ENCODE peak calls at places on chromosomes 1 and 21, in seven cellular contexts. J is aorta, Q is sigmoid colon, P is NCI-H510A treated with DMSO at 0.1 percent for 48 hours, I is astrocyte of the hippocampus, V is neural crest cell, Z is activated T-helper 1 cell treated with Interleukin-2 at 50 U/mL for 16 hours. M is an unnamed sample.

GRCh38 chr1:2860476-2861142 is 59.1 kb upstream of the TTC34 start:
- DNase-seq in V (no peak), Q (no peak), Z (no peak), P (no peak), I (no peak), J (peak; percentile 42), M (no peak)

GRCh38 chr1:39735731-39736130 is 3.0 kb upstream of the PPIE start:
- DNase-seq in J (no peak), Z (no peak), I (peak; percentile 20), Q (no peak), V (no peak), P (no peak), M (peak; percentile 72)

GRCh38 chr1:110102081-110102480 is 10.2 kb upstream of the UBL4B start:
- DNase-seq in J (no peak), Z (no peak), Q (no peak), I (no peak), P (no peak), V (no peak), M (peak; percentile 24)

GRCh38 chr1:156075775-156076204 is 6.5 kb downstream of the MEX3A start:
- DNase-seq in Z (no peak), J (no peak), Q (no peak), V (no peak), I (no peak), P (no peak), M (no peak)

GRCh38 chr1:65141918-65142317 is 6.1 kb upstream of the AK4 start:
- DNase-seq in Z (no peak), I (no peak), P (no peak), J (no peak), Q (no peak), V (no peak), M (no peak)

GRCh38 chr21:20789696-20790095 is 208.5 kb upstream of the NCAM2 start:
- DNase-seq in I (no peak), V (no peak), P (no peak), Q (no peak), J (no peak), Z (no peak), M (no peak)

GRCh38 chr1:207486210-207486609 is 9.7 kb upstream of the CR1 start:
- DNase-seq in Z (no peak), P (no peak), V (no peak), J (no peak), I (no peak), Q (no peak), M (no peak)

GRCh38 chr1:10064416-10065343 is 31.9 kb downstream of the UBE4B start:
- DNase-seq in P (no peak), Z (no peak), J (no peak), V (no peak), I (no peak), Q (no peak), M (no peak)

GRCh38 chr1:153697873-153698647 is 19.6 kb downstream of the NPR1 start:
- DNase-seq in V (peak; percentile 18), I (no peak), J (peak; percentile 92), P (no peak), Q (peak; percentile 81), Z (no peak), M (no peak)

GRCh38 chr21:29298348-29299045 is at the start of gene BACH1:
- DNase-seq in Z (peak; percentile 79), Q (peak; percentile 95), I (peak; percentile 97), J (peak; percentile 95), P (peak; percentile 66), V (peak; percentile 82), M (peak; percentile 98)

GRCh38 chr1:179817789-179818188 is 59.8 kb downstream of the TOR1AIP2 start:
- DNase-seq in Z (no peak), P (no peak), Q (peak; percentile 80), I (no peak), J (no peak), V (no peak), M (no peak)

GRCh38 chr1:10075732-10076131 is 43.0 kb downstream of the UBE4B start:
- DNase-seq in J (no peak), Q (no peak), P (no peak), V (no peak), Z (no peak), I (no peak), M (no peak)

GRCh38 chr1:208850441-208850840 is 606.3 kb upstream of the PLXNA2 start:
- DNase-seq in V (no peak), J (no peak), P (no peak), I (no peak), Q (no peak), Z (no peak), M (no peak)

GRCh38 chr1:10843697-10844096 is 47.3 kb upstream of the CASZ1 start:
- DNase-seq in I (no peak), Q (no peak), J (no peak), Z (no peak), P (no peak), V (no peak), M (no peak)

GRCh38 chr1:14929547-14930223 is 223.9 kb upstream of the TMEM51 start:
- DNase-seq in V (no peak), J (no peak), P (peak; percentile 85), I (peak; percentile 85), Z (no peak), Q (no peak), M (peak; percentile 79)

GRCh38 chr1:224922404-224923164 is 6.9 kb upstream of the DNAH14 start:
- DNase-seq in J (no peak), V (no peak), P (peak; percentile 69), Q (no peak), I (peak; percentile 63), Z (no peak), M (peak; percentile 24)

GRCh38 chr1:225945564-225945963 is 4.5 kb upstream of the LEFTY2 start:
- DNase-seq in Q (no peak), Z (no peak), P (no peak), I (no peak), V (no peak), J (no peak), M (no peak)

GRCh38 chr1:226660410-226661182 is 78.5 kb downstream of the ITPKB start:
- DNase-seq in J (peak; percentile 50), V (no peak), I (no peak), Q (no peak), Z (no peak), P (peak; percentile 61), M (no peak)

GRCh38 chr1:180498594-180498993 is 3.8 kb downstream of the ACBD6 start:
- DNase-seq in P (no peak), Q (no peak), J (no peak), Z (no peak), V (no peak), I (no peak), M (no peak)

GRCh38 chr1:111275079-111275478 is 15.6 kb upstream of the CHIA start:
- DNase-seq in P (no peak), Z (no peak), J (peak; percentile 68), Q (peak; percentile 84), I (peak; percentile 84), V (no peak), M (peak; percentile 97)

GRCh38 chr21:28805885-28806284 is 186.8 kb downstream of the LTN1 start:
- DNase-seq in Z (no peak), I (peak; percentile 61), V (no peak), Q (no peak), J (no peak), P (no peak), M (no peak)

GRCh38 chr1:32194984-32195383 is 5.4 kb upstream of the CCDC28B start:
- DNase-seq in Q (no peak), V (no peak), Z (no peak), P (no peak), I (no peak), J (no peak), M (no peak)

GRCh38 chr1:171913385-171913784 is 72.1 kb downstream of the DNM3 start:
- DNase-seq in I (peak; percentile 53), J (no peak), P (no peak), V (no peak), Q (no peak), Z (no peak), M (peak; percentile 24)

GRCh38 chr1:246748867-246749266 is 24.7 kb downstream of the SCCPDH start:
- DNase-seq in P (no peak), V (no peak), I (no peak), Q (no peak), Z (no peak), J (no peak), M (peak; percentile 39)

GRCh38 chr1:12184008-12184681 is 17.4 kb downstream of the TNFRSF1B start:
- DNase-seq in Z (no peak), I (peak; percentile 88), P (no peak), Q (peak; percentile 96), J (peak; percentile 94), V (peak; percentile 65), M (peak; percentile 64)

GRCh38 chr21:45590726-45591618 is 48.7 kb upstream of the SLC19A1 start:
- DNase-seq in Z (peak; percentile 23), Q (peak; percentile 79), P (no peak), J (no peak), I (no peak), V (no peak), M (no peak)

GRCh38 chr1:181737056-181737455 is 253.7 kb downstream of the CACNA1E start:
- DNase-seq in Q (no peak), Z (no peak), P (no peak), V (no peak), I (no peak), J (no peak), M (no peak)

GRCh38 chr1:26697978-26698849 is 2.4 kb downstream of the ARID1A start:
- DNase-seq in Q (peak; percentile 71), P (peak; percentile 91), Z (no peak), J (no peak), V (peak; percentile 8), I (peak; percentile 94), M (peak; percentile 90)

GRCh38 chr1:221776495-221777413 is 34.9 kb upstream of the DUSP10 start:
- DNase-seq in J (no peak), I (no peak), Q (no peak), P (no peak), Z (no peak), V (no peak), M (no peak)

GRCh38 chr1:197021716-197022115 is 44.4 kb downstream of the CFHR5 start:
- DNase-seq in V (no peak), J (no peak), P (no peak), Q (no peak), I (no peak), Z (no peak), M (no peak)

GRCh38 chr1:92961896-92962752 is 862 bp upstream of the DIPK1A start:
- DNase-seq in V (no peak), I (peak; percentile 55), P (peak; percentile 73), Z (peak; percentile 51), Q (peak; percentile 67), J (no peak), M (peak; percentile 86)

GRCh38 chr1:204080163-204080903 is 7.4 kb downstream of the SOX13 start:
- DNase-seq in P (peak; percentile 83), Q (peak; percentile 92), J (peak; percentile 90), I (peak; percentile 96), Z (no peak), V (no peak), M (peak; percentile 94)

GRCh38 chr1:235610157-235610556 is 39.4 kb downstream of the GNG4 start:
- DNase-seq in I (no peak), J (no peak), P (no peak), V (no peak), Q (no peak), Z (no peak), M (no peak)

GRCh38 chr1:96538883-96539282 is 182.7 kb upstream of the PTBP2 start:
- DNase-seq in V (no peak), I (peak; percentile 81), J (no peak), Q (peak; percentile 85), Z (no peak), P (no peak), M (peak; percentile 27)

M was measured in Daoy.